ENCODE peak calls at places on chromosomes 6 and 20, in ten cellular contexts. S is tibial nerve; I is activated T-helper 1 cell treated with anti-CD3 and anti-CD28 coated beads, Interleukin-12 subunit alpha, Interleukin-12 subunit beta, Interleukin-2, Interleukin-4 antibody, amounts not matched to agents 30 ng/mL and 10 ng/mL and 1 ng/mL, durations not matched to agents 14 hours and 24 hours and 36 hours; Y is NCI-H774; R is NCI-H1417; K is ACHN; L is astrocyte; J is activated B cell treated with CpG ODN at 0.5 μM for 24 hours; M is MV-4-11; W is activated CD4-positive, alpha-beta T cell treated with anti-CD3 and anti-CD28 coated beads, Interleukin-2, amount 50 U/mL, for 48 hours. B is an unnamed sample.

GRCh38 chr6:2127484-2127911 is 117.9 kb downstream of the GMDS start:
- DNase-seq in S (no peak), I (peak), Y (no peak), R (no peak), K (no peak), L (no peak), J (peak), M (no peak), W (peak), B (no peak)

GRCh38 chr6:107110200-107110599 is 5.1 kb downstream of the BEND3 start:
- DNase-seq in S (no peak), I (no peak), Y (no peak), R (no peak), K (no peak), L (no peak), J (no peak), M (peak), W (no peak), B (peak)

GRCh38 chr6:134342211-134342610 is 24.3 kb upstream of the SGK1 start:
- DNase-seq in S (no peak), I (no peak), Y (no peak), R (no peak), K (no peak), L (no peak), J (no peak), M (no peak), W (no peak), B (no peak)

GRCh38 chr20:41142241-41142640 is 4.9 kb downstream of the PLCG1 start:
- DNase-seq in S (no peak), I (no peak), Y (no peak), R (no peak), K (no peak), L (no peak), J (no peak), M (no peak), W (no peak), B (no peak)

GRCh38 chr6:112822769-112823168 is 475.6 kb downstream of the RFPL4B start:
- DNase-seq in S (no peak), I (no peak), Y (no peak), R (no peak), K (no peak), L (no peak), J (no peak), M (no peak), W (no peak), B (no peak)

GRCh38 chr6:44386364-44386928 is 1.1 kb upstream of the CDC5L start:
- DNase-seq in S (no peak), I (no peak), Y (peak), R (peak), K (no peak), L (no peak), J (no peak), M (no peak), W (no peak), B (no peak)

GRCh38 chr20:407097-407952 is 774 bp upstream of the RBCK1 start:
- DNase-seq in S (peak), I (peak), Y (peak), R (peak), K (peak), L (peak), J (no peak), M (peak), W (peak), B (peak)

GRCh38 chr6:134374486-134374885 is 56.6 kb upstream of the SGK1 start:
- DNase-seq in S (no peak), I (no peak), Y (no peak), R (no peak), K (no peak), L (peak), J (no peak), M (no peak), W (no peak), B (no peak)

GRCh38 chr20:41327178-41327577 is 9.6 kb upstream of the ZHX3 start:
- DNase-seq in S (no peak), I (no peak), Y (no peak), R (no peak), K (no peak), L (no peak), J (no peak), M (no peak), W (no peak), B (no peak)

GRCh38 chr6:97068211-97068610 is 143.7 kb downstream of the KLHL32 start:
- DNase-seq in S (no peak), I (no peak), Y (no peak), R (peak), K (peak), L (peak), J (no peak), M (no peak), W (no peak), B (peak)

GRCh38 chr6:38413097-38413800 is 226.5 kb downstream of the BTBD9 start:
- DNase-seq in S (peak), I (no peak), Y (no peak), R (no peak), K (no peak), L (no peak), J (no peak), M (no peak), W (no peak), B (no peak)

GRCh38 chr6:52254731-52255378 is 10.6 kb upstream of the IL17F start:
- DNase-seq in S (no peak), I (no peak), Y (no peak), R (no peak), K (no peak), L (no peak), J (no peak), M (no peak), W (no peak), B (no peak)

GRCh38 chr20:62501801-62502495 is 26.2 kb upstream of the GATA5 start:
- DNase-seq in S (no peak), I (peak), Y (no peak), R (no peak), K (peak), L (peak), J (peak), M (peak), W (peak), B (no peak)

GRCh38 chr6:8029243-8029870 is 34.8 kb downstream of the BLOC1S5 start:
- DNase-seq in S (no peak), I (no peak), Y (no peak), R (peak), K (no peak), L (peak), J (no peak), M (no peak), W (no peak), B (no peak)

GRCh38 chr6:150142304-150142656 is 564 bp upstream of the PPP1R14C start:
- DNase-seq in S (no peak), I (no peak), Y (no peak), R (no peak), K (peak), L (peak), J (no peak), M (peak), W (no peak), B (no peak)

GRCh38 chr6:82264824-82265223 is 17.3 kb upstream of the IBTK start:
- DNase-seq in S (no peak), I (no peak), Y (no peak), R (peak), K (no peak), L (no peak), J (no peak), M (no peak), W (no peak), B (no peak)

GRCh38 chr6:106972500-106972899 is 2.0 kb downstream of the CD24 start:
- DNase-seq in S (no peak), I (no peak), Y (peak), R (peak), K (peak), L (peak), J (no peak), M (no peak), W (no peak), B (no peak)

GRCh38 chr6:150831577-150831976 is 33.9 kb upstream of the MTHFD1L start:
- DNase-seq in S (no peak), I (no peak), Y (no peak), R (no peak), K (no peak), L (no peak), J (no peak), M (no peak), W (no peak), B (no peak)

GRCh38 chr6:21522007-21522758 is 71.4 kb upstream of the SOX4 start:
- DNase-seq in S (no peak), I (no peak), Y (peak), R (peak), K (no peak), L (no peak), J (no peak), M (no peak), W (no peak), B (no peak)

GRCh38 chr6:106118835-106119443 is 32.8 kb downstream of the PRDM1 start:
- DNase-seq in S (no peak), I (no peak), Y (no peak), R (no peak), K (no peak), L (no peak), J (no peak), M (peak), W (peak), B (no peak)

GRCh38 chr6:91029211-91029610 is 442.3 kb upstream of the MAP3K7 start:
- DNase-seq in S (no peak), I (no peak), Y (no peak), R (peak), K (no peak), L (no peak), J (no peak), M (no peak), W (no peak), B (no peak)

GRCh38 chr20:62961310-62961783 is 8.8 kb downstream of the SLC17A9 start:
- DNase-seq in S (no peak), I (no peak), Y (no peak), R (no peak), K (no peak), L (no peak), J (no peak), M (no peak), W (no peak), B (no peak)

GRCh38 chr6:150116195-150116800 is 26.5 kb upstream of the PPP1R14C start:
- DNase-seq in S (no peak), I (no peak), Y (no peak), R (no peak), K (no peak), L (no peak), J (no peak), M (no peak), W (no peak), B (no peak)

GRCh38 chr6:33313105-33313708 is 671 bp downstream of the TAPBP start:
- DNase-seq in S (peak), I (no peak), Y (peak), R (peak), K (no peak), L (no peak), J (peak), M (peak), W (peak), B (peak)

GRCh38 chr6:7919871-7920270 is 9.3 kb upstream of the TXNDC5 start:
- DNase-seq in S (no peak), I (no peak), Y (no peak), R (no peak), K (no peak), L (peak), J (no peak), M (peak), W (peak), B (peak)

GRCh38 chr20:14282140-14282539 is 55.3 kb downstream of the FLRT3 start:
- DNase-seq in S (no peak), I (no peak), Y (no peak), R (no peak), K (no peak), L (no peak), J (no peak), M (no peak), W (no peak), B (no peak)

GRCh38 chr6:166173292-166173951 is 5.8 kb upstream of the TBXT start:
- DNase-seq in S (no peak), I (no peak), Y (peak), R (peak), K (no peak), L (no peak), J (no peak), M (peak), W (no peak), B (no peak)

GRCh38 chr6:6314601-6315000 is 5.9 kb downstream of the F13A1 start:
- DNase-seq in S (no peak), I (no peak), Y (no peak), R (no peak), K (no peak), L (no peak), J (no peak), M (peak), W (no peak), B (no peak)

GRCh38 chr6:157187182-157188093 is 135.9 kb downstream of the TMEM242 start:
- DNase-seq in S (no peak), I (no peak), Y (peak), R (peak), K (no peak), L (peak), J (no peak), M (no peak), W (no peak), B (no peak)

GRCh38 chr6:4914412-4915159 is 89.3 kb downstream of the RPP40 start:
- DNase-seq in S (no peak), I (no peak), Y (no peak), R (no peak), K (no peak), L (peak), J (no peak), M (no peak), W (peak), B (no peak)

GRCh38 chr6:53654745-53655240 is 10.8 kb downstream of the KLHL31 start:
- DNase-seq in S (no peak), I (no peak), Y (no peak), R (no peak), K (no peak), L (no peak), J (no peak), M (no peak), W (no peak), B (no peak)

GRCh38 chr20:48695738-48696137 is 132.1 kb downstream of the PREX1 start:
- DNase-seq in S (no peak), I (no peak), Y (no peak), R (no peak), K (no peak), L (no peak), J (no peak), M (no peak), W (no peak), B (no peak)

GRCh38 chr6:16803294-16804006 is 42.2 kb upstream of the ATXN1 start:
- DNase-seq in S (no peak), I (no peak), Y (no peak), R (peak), K (no peak), L (peak), J (no peak), M (no peak), W (no peak), B (no peak)

GRCh38 chr6:43738267-43738676 is 31.7 kb upstream of the VEGFA start:
- DNase-seq in S (no peak), I (no peak), Y (no peak), R (no peak), K (no peak), L (no peak), J (no peak), M (no peak), W (no peak), B (no peak)

GRCh38 chr20:33301192-33301930 is 18.3 kb downstream of the BPIFB1 start:
- DNase-seq in S (no peak), I (no peak), Y (no peak), R (no peak), K (no peak), L (peak), J (no peak), M (no peak), W (no peak), B (no peak)

GRCh38 chr6:148332088-148332487 is 10.6 kb upstream of the SASH1 start:
- DNase-seq in S (no peak), I (no peak), Y (no peak), R (no peak), K (no peak), L (no peak), J (no peak), M (no peak), W (no peak), B (no peak)

GRCh38 chr20:36591281-36591680 is 14.3 kb upstream of the RAB5IF start:
- DNase-seq in S (no peak), I (no peak), Y (no peak), R (no peak), K (no peak), L (no peak), J (no peak), M (no peak), W (no peak), B (no peak)

GRCh38 chr6:52063584-52064400 is 23.6 kb downstream of the PKHD1 start:
- DNase-seq in S (no peak), I (peak), Y (no peak), R (peak), K (peak), L (no peak), J (peak), M (peak), W (peak), B (peak)

B was measured in Kasumi-1.